ENCODE peak calls at places on chromosomes 16 and 17, in five cellular contexts. T, S, P, Y and U are unnamed samples.

GRCh38 chr16:65319621-65320231 is 197.9 kb upstream of the CDH11 start:
- DNase-seq in P (no peak), T (no peak), S (no peak), Y (no peak), U (no peak)

GRCh38 chr17:27553019-27553511 is 77.9 kb upstream of the LGALS9 start:
- DNase-seq in P (no peak), T (no peak), Y (peak; percentile 63), S (peak; percentile 63), U (no peak)

GRCh38 chr17:81018044-81018802 is 16.7 kb upstream of the BAIAP2 start:
- DNase-seq in Y (peak; percentile 51), T (no peak), S (no peak), P (peak; percentile 49), U (no peak)

GRCh38 chr16:50371936-50372595 is 3.3 kb upstream of the BRD7 start:
- DNase-seq in P (no peak), Y (peak; percentile 69), S (no peak), T (peak; percentile 57), U (no peak)

GRCh38 chr17:45341389-45342158 is 24.8 kb upstream of the MAP3K14 start:
- DNase-seq in P (no peak), T (peak; percentile 89), S (peak; percentile 43), Y (peak; percentile 93), U (no peak)

GRCh38 chr17:43768943-43769342 is 9.8 kb downstream of the DUSP3 start:
- DNase-seq in Y (no peak), T (no peak), P (no peak), S (no peak), U (no peak)

GRCh38 chr17:66441012-66441703 is 138.7 kb downstream of the PRKCA start:
- DNase-seq in Y (no peak), T (no peak), S (no peak), P (no peak), U (peak; percentile 86)

GRCh38 chr17:64067642-64068041 is 47.2 kb upstream of the ICAM2 start:
- DNase-seq in T (no peak), P (no peak), S (no peak), Y (no peak), U (no peak)

GRCh38 chr16:13305019-13305755 is 403.8 kb downstream of the SHISA9 start:
- DNase-seq in T (no peak), S (no peak), Y (no peak), P (no peak), U (no peak)

GRCh38 chr17:5583426-5584382 is 605 bp downstream of the NLRP1 start:
- DNase-seq in Y (peak; percentile 78), P (no peak), S (no peak), T (no peak), U (no peak)

GRCh38 chr16:74698220-74698619 is 2.4 kb downstream of the MLKL start:
- DNase-seq in S (peak; percentile 24), Y (no peak), T (no peak), P (no peak), U (no peak)

GRCh38 chr16:78211951-78212350 is 112.5 kb downstream of the WWOX start:
- DNase-seq in Y (no peak), S (peak; percentile 82), T (peak; percentile 30), P (no peak), U (no peak)

GRCh38 chr17:78414178-78415162 is 36.0 kb downstream of the PGS1 start:
- DNase-seq in P (peak; percentile 62), T (no peak), Y (peak; percentile 51), S (no peak), U (no peak)

GRCh38 chr16:48734220-48734619 is 124.2 kb upstream of the N4BP1 start:
- DNase-seq in S (no peak), P (no peak), Y (no peak), T (no peak), U (no peak)

GRCh38 chr17:57264776-57265175 is 8.5 kb downstream of the MSI2 start:
- DNase-seq in T (no peak), P (no peak), S (peak; percentile 39), Y (no peak), U (no peak)